ENCODE peak calls at places on chromosomes 1 and 21, in six cellular contexts. One of them, this sample, is unnamed.

GRCh38 chr1:215793210-215793609 is 226.1 kb downstream of the KCTD3 start:
- DNase-seq in SK-N-SH: no peak
- DNase-seq in H1: no peak
- DNase-seq in GM12878: no peak
- DNase-seq in K562: no peak
- DNase-seq in HepG2: no peak
- DNase-seq in this sample: no peak

GRCh38 chr1:153945131-153945794 is 1.3 kb downstream of the DENND4B start:
- DNase-seq in SK-N-SH: peak; percentile 49
- DNase-seq in H1: no peak
- DNase-seq in GM12878: no peak
- DNase-seq in K562: peak; percentile 77
- DNase-seq in HepG2: no peak
- DNase-seq in this sample: peak; percentile 95

GRCh38 chr1:55140546-55140983 is 74.6 kb downstream of the USP24 start:
- DNase-seq in SK-N-SH: peak; percentile 55
- DNase-seq in H1: peak; percentile 52
- DNase-seq in GM12878: peak; percentile 11
- DNase-seq in K562: peak; percentile 79
- DNase-seq in HepG2: peak; percentile 65
- DNase-seq in this sample: peak; percentile 55

GRCh38 chr1:167775178-167775577 is 53.4 kb downstream of the MPZL1 start:
- DNase-seq in SK-N-SH: no peak
- DNase-seq in H1: no peak
- DNase-seq in GM12878: no peak
- DNase-seq in K562: no peak
- DNase-seq in HepG2: no peak
- DNase-seq in this sample: no peak

GRCh38 chr1:9362488-9362887 is 69.8 kb downstream of the SPSB1 start:
- DNase-seq in SK-N-SH: no peak
- DNase-seq in H1: no peak
- DNase-seq in GM12878: no peak
- DNase-seq in K562: no peak
- DNase-seq in HepG2: no peak
- DNase-seq in this sample: no peak

GRCh38 chr1:247269075-247269580 is 13.3 kb downstream of the VN1R5 start:
- DNase-seq in SK-N-SH: no peak
- DNase-seq in H1: no peak
- DNase-seq in GM12878: no peak
- DNase-seq in K562: no peak
- DNase-seq in HepG2: peak; percentile 17
- DNase-seq in this sample: no peak

GRCh38 chr1:177424746-177425145 is 254.0 kb downstream of the BRINP2 start:
- DNase-seq in SK-N-SH: no peak
- DNase-seq in H1: no peak
- DNase-seq in GM12878: no peak
- DNase-seq in K562: no peak
- DNase-seq in HepG2: no peak
- DNase-seq in this sample: no peak

GRCh38 chr1:109805486-109806180 is 41.9 kb upstream of the EPS8L3 start:
- DNase-seq in SK-N-SH: no peak
- DNase-seq in H1: no peak
- DNase-seq in GM12878: no peak
- DNase-seq in K562: no peak
- DNase-seq in HepG2: no peak
- DNase-seq in this sample: no peak

GRCh38 chr21:43877936-43878575 is 13.0 kb downstream of the AGPAT3 start:
- DNase-seq in SK-N-SH: no peak
- DNase-seq in H1: no peak
- DNase-seq in GM12878: no peak
- DNase-seq in K562: no peak
- DNase-seq in HepG2: no peak
- DNase-seq in this sample: no peak

GRCh38 chr1:109768700-109769325 is 5.1 kb upstream of the EPS8L3 start:
- DNase-seq in SK-N-SH: no peak
- DNase-seq in H1: no peak
- DNase-seq in GM12878: no peak
- DNase-seq in K562: no peak
- DNase-seq in HepG2: no peak
- DNase-seq in this sample: no peak

GRCh38 chr21:32381571-32381970 is 11.2 kb downstream of the URB1 start:
- DNase-seq in SK-N-SH: no peak
- DNase-seq in H1: no peak
- DNase-seq in GM12878: no peak
- DNase-seq in K562: no peak
- DNase-seq in HepG2: no peak
- DNase-seq in this sample: no peak

GRCh38 chr1:227921461-227922185 is 26.1 kb downstream of the WNT9A start:
- DNase-seq in SK-N-SH: no peak
- DNase-seq in H1: no peak
- DNase-seq in GM12878: no peak
- DNase-seq in K562: no peak
- DNase-seq in HepG2: no peak
- DNase-seq in this sample: no peak

GRCh38 chr1:23444104-23444533 is 19.6 kb upstream of the TCEA3 start:
- DNase-seq in SK-N-SH: no peak
- DNase-seq in H1: no peak
- DNase-seq in GM12878: no peak
- DNase-seq in K562: no peak
- DNase-seq in HepG2: no peak
- DNase-seq in this sample: no peak

GRCh38 chr1:53732912-53733317 is 6.0 kb downstream of the GLIS1 start:
- DNase-seq in SK-N-SH: no peak
- DNase-seq in H1: no peak
- DNase-seq in GM12878: no peak
- DNase-seq in K562: no peak
- DNase-seq in HepG2: no peak
- DNase-seq in this sample: no peak

GRCh38 chr1:110190282-110190929 is 19.7 kb upstream of the KCNC4 start:
- DNase-seq in SK-N-SH: no peak
- DNase-seq in H1: no peak
- DNase-seq in GM12878: no peak
- DNase-seq in K562: no peak
- DNase-seq in HepG2: no peak
- DNase-seq in this sample: no peak

GRCh38 chr1:248814351-248814750 is 11.4 kb downstream of the SH3BP5L start:
- DNase-seq in SK-N-SH: no peak
- DNase-seq in H1: no peak
- DNase-seq in GM12878: no peak
- DNase-seq in K562: peak; percentile 6
- DNase-seq in HepG2: no peak
- DNase-seq in this sample: no peak

GRCh38 chr1:244801246-244801645 is 34.2 kb upstream of the COX20 start:
- DNase-seq in SK-N-SH: peak; percentile 65
- DNase-seq in H1: no peak
- DNase-seq in GM12878: no peak
- DNase-seq in K562: peak; percentile 65
- DNase-seq in HepG2: peak; percentile 87
- DNase-seq in this sample: peak; percentile 55

GRCh38 chr1:167263784-167264464 is 43.2 kb downstream of the POU2F1 start:
- DNase-seq in SK-N-SH: no peak
- DNase-seq in H1: no peak
- DNase-seq in GM12878: no peak
- DNase-seq in K562: no peak
- DNase-seq in HepG2: no peak
- DNase-seq in this sample: no peak

GRCh38 chr1:160608941-160609340 is 29.6 kb upstream of the CD84 start:
- DNase-seq in SK-N-SH: no peak
- DNase-seq in H1: no peak
- DNase-seq in GM12878: no peak
- DNase-seq in K562: no peak
- DNase-seq in HepG2: no peak
- DNase-seq in this sample: no peak

GRCh38 chr1:234585333-234586055 is 24.5 kb downstream of the IRF2BP2 start:
- DNase-seq in SK-N-SH: no peak
- DNase-seq in H1: no peak
- DNase-seq in GM12878: no peak
- DNase-seq in K562: no peak
- DNase-seq in HepG2: no peak
- DNase-seq in this sample: no peak

DNA sequence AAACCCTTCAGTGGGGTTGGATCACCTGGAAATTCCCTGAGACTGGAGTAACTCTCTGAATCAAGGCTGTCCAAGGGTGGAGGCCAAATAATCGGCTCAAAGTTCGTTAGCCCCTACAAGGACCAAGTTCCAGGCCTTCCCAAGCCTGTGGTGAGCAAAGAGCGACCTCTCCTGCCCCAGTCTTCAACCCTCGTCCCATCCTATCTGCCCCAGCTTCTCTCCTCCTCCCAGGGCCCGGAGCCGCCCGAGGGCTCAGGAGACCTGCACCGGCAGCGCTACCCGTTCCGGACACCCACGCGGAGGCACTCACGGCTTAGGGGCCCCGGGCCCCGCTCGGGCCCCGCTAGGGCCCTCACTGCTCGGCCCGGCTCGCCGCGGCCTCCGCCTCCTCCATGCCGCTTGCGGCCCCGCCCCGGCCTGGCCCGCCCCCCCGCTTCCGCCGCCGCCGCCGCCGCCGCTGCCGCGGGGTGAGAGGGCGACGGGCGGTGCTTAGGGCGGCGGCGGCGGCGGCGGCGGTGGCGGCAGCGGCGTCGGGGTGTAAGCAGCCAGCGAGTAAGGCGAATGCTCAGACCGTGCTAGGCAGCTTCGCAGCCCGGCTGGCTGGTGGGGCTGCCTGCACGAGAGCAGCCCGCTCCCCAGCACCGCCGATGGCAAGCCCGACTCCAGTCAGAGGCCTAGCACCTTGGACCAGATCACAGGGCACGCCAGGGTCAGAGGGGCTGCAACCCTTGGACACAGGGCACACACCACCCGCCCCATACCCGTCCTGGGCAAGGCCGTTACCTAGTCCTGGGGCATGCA is at the start of gene POMGNT1:
- DNase-seq in SK-N-SH: peak; percentile 98
- DNase-seq in H1: peak; percentile 82
- DNase-seq in GM12878: no peak
- DNase-seq in K562: peak; percentile 95
- DNase-seq in HepG2: peak; percentile 23
- DNase-seq in this sample: peak; percentile 45
- TF ChIP-seq POLR2AphosphoS5 in SK-N-SH: peak; percentile 65
- TF ChIP-seq POLR2AphosphoS5 in H1: no peak
- TF ChIP-seq POLR2AphosphoS5 in GM12878: peak; percentile 57
- TF ChIP-seq POLR2AphosphoS5 in K562: no peak
- TF ChIP-seq POLR2AphosphoS5 in HepG2: peak; percentile 51
- TF ChIP-seq POLR2AphosphoS5 in this sample: peak; percentile 56

DNA sequence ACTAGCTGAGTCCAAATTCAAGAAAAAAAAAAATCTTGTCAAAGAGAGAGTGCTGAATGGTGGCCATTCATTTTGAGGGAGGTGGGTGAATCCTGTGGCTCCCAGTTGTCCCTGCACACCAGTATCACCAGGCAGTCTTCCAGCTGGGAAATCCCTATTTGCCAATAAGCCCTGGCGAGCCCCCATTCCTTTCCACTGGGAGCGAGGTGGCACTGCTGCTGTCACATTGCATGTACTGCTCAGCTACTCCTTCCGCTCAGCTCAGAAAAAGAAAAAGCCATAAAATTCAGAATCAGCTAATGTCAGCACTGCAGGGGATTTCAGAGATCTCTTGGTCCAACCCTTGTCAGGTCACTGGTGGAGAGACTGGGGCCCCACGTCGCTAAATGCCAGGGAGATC is 298.5 kb downstream of the OMA1 start:
- DNase-seq in SK-N-SH: no peak
- DNase-seq in H1: no peak
- DNase-seq in GM12878: no peak
- DNase-seq in K562: no peak
- DNase-seq in HepG2: no peak
- DNase-seq in this sample: no peak
- TF ChIP-seq GABPA in SK-N-SH: no peak
- TF ChIP-seq GABPA in H1: no peak
- TF ChIP-seq GABPA in GM12878: no peak
- TF ChIP-seq GABPA in K562: no peak
- TF ChIP-seq GABPA in HepG2: no peak
- TF ChIP-seq GABPA in this sample: no peak

DNA sequence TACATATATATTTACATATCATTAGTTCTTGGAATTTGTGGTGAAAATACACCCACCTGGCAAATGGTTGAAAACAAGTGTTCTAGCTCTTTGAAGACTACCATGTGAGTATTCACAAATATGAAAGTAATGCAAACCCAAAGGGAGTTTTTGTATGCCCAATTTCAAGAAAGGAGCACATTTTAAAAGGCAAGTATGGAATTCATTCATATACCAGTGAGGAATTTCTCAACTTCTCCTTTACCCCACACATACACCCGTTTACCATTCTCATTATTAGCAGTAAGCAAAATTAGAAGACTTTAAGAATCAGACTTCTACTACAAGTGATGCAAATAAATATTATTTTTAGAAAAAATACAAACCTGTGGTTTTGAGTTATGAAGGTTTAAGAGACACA is 8.1 kb downstream of the RABGAP1L start:
- DNase-seq in SK-N-SH: no peak
- DNase-seq in H1: no peak
- DNase-seq in GM12878: no peak
- DNase-seq in K562: no peak
- DNase-seq in HepG2: no peak
- DNase-seq in this sample: no peak
- TF ChIP-seq POLR2AphosphoS5 in SK-N-SH: no peak
- TF ChIP-seq POLR2AphosphoS5 in H1: no peak
- TF ChIP-seq POLR2AphosphoS5 in GM12878: no peak
- TF ChIP-seq POLR2AphosphoS5 in K562: no peak
- TF ChIP-seq POLR2AphosphoS5 in HepG2: no peak
- TF ChIP-seq POLR2AphosphoS5 in this sample: no peak

GRCh38 chr1:33176362-33176850 is 5.4 kb downstream of the TRIM62 start:
- DNase-seq in SK-N-SH: peak; percentile 70
- DNase-seq in H1: no peak
- DNase-seq in GM12878: no peak
- DNase-seq in K562: no peak
- DNase-seq in HepG2: no peak
- DNase-seq in this sample: no peak
- TF ChIP-seq GABPA in SK-N-SH: no peak
- TF ChIP-seq GABPA in H1: no peak
- TF ChIP-seq GABPA in GM12878: no peak
- TF ChIP-seq GABPA in K562: no peak
- TF ChIP-seq GABPA in HepG2: no peak
- TF ChIP-seq GABPA in this sample: no peak

GRCh38 chr1:52368383-52369172 is 2.6 kb upstream of the CC2D1B start:
- DNase-seq in SK-N-SH: peak; percentile 79
- DNase-seq in H1: peak; percentile 79
- DNase-seq in GM12878: no peak
- DNase-seq in K562: no peak
- DNase-seq in HepG2: peak; percentile 58
- DNase-seq in this sample: no peak
- TF ChIP-seq POLR2AphosphoS5 in SK-N-SH: no peak
- TF ChIP-seq POLR2AphosphoS5 in H1: no peak
- TF ChIP-seq POLR2AphosphoS5 in GM12878: no peak
- TF ChIP-seq POLR2AphosphoS5 in K562: no peak
- TF ChIP-seq POLR2AphosphoS5 in HepG2: no peak
- TF ChIP-seq POLR2AphosphoS5 in this sample: no peak

GRCh38 chr1:117128323-117129079 is 7.0 kb upstream of the TRIM45 start:
- DNase-seq in SK-N-SH: peak; percentile 47
- DNase-seq in H1: no peak
- DNase-seq in GM12878: no peak
- DNase-seq in K562: peak; percentile 48
- DNase-seq in HepG2: no peak
- DNase-seq in this sample: no peak
- TF ChIP-seq GABPA in SK-N-SH: no peak
- TF ChIP-seq GABPA in H1: no peak
- TF ChIP-seq GABPA in GM12878: no peak
- TF ChIP-seq GABPA in K562: no peak
- TF ChIP-seq GABPA in HepG2: no peak
- TF ChIP-seq GABPA in this sample: no peak

GRCh38 chr1:235730007-235730406 is 80.4 kb upstream of the GNG4 start:
- DNase-seq in SK-N-SH: no peak
- DNase-seq in H1: no peak
- DNase-seq in GM12878: no peak
- DNase-seq in K562: no peak
- DNase-seq in HepG2: no peak
- DNase-seq in this sample: no peak
- TF ChIP-seq POLR2AphosphoS5 in SK-N-SH: no peak
- TF ChIP-seq POLR2AphosphoS5 in H1: no peak
- TF ChIP-seq POLR2AphosphoS5 in GM12878: no peak
- TF ChIP-seq POLR2AphosphoS5 in K562: no peak
- TF ChIP-seq POLR2AphosphoS5 in HepG2: no peak
- TF ChIP-seq POLR2AphosphoS5 in this sample: no peak

GRCh38 chr1:226820935-226821718 is 49.3 kb upstream of the PSEN2 start:
- DNase-seq in SK-N-SH: peak; percentile 19
- DNase-seq in H1: no peak
- DNase-seq in GM12878: no peak
- DNase-seq in K562: no peak
- DNase-seq in HepG2: no peak
- DNase-seq in this sample: no peak
- TF ChIP-seq GABPA in SK-N-SH: no peak
- TF ChIP-seq GABPA in H1: no peak
- TF ChIP-seq GABPA in GM12878: no peak
- TF ChIP-seq GABPA in K562: no peak
- TF ChIP-seq GABPA in HepG2: no peak
- TF ChIP-seq GABPA in this sample: no peak

This sample was measured in HL-60.